ENCODE peak calls at places on chromosomes 1 and 21, in six cellular contexts. N is HCT116, Y is GM23248, A is MM.1S, B is PC-3, K is SK-N-SH. X is an unnamed sample.

GRCh38 chr1:37473431-37474050 is 839 bp upstream of the ZC3H12A start:
- DNase-seq in B (peak), K (peak), Y (peak), A (no peak), N (no peak), X (no peak)

GRCh38 chr1:55682198-55682597 is 467.0 kb upstream of the USP24 start:
- DNase-seq in B (no peak), Y (no peak), A (no peak), K (no peak), N (no peak), X (no peak)

GRCh38 chr1:210726621-210727020 is 397.9 kb downstream of the HHAT start:
- DNase-seq in B (peak), A (peak), K (no peak), Y (peak), N (no peak), X (peak)

GRCh38 chr21:42220138-42220701 is 1.3 kb downstream of the ABCG1 start:
- DNase-seq in A (peak), N (no peak), Y (peak), K (peak), B (peak), X (peak)

GRCh38 chr1:19395678-19396192 is 83.6 kb downstream of the SLC66A1 start:
- DNase-seq in A (no peak), B (peak), N (no peak), Y (peak), K (peak), X (peak)

GRCh38 chr1:22437573-22437972 is 14.1 kb upstream of the ZBTB40 start:
- DNase-seq in A (no peak), N (no peak), B (no peak), Y (no peak), K (no peak), X (no peak)

GRCh38 chr1:207315435-207315834 is 6.0 kb upstream of the CD55 start:
- DNase-seq in B (no peak), K (no peak), Y (no peak), N (no peak), A (no peak), X (no peak)

GRCh38 chr1:180949616-180950000 is 36.9 kb downstream of the KIAA1614 start:
- DNase-seq in A (no peak), Y (no peak), K (peak), B (no peak), N (no peak), X (no peak)

GRCh38 chr21:15343066-15343465 is 278.3 kb upstream of the NRIP1 start:
- DNase-seq in N (no peak), K (no peak), Y (no peak), A (no peak), B (no peak), X (no peak)

GRCh38 chr21:17911628-17912027 is 92.5 kb upstream of the C21orf91 start:
- DNase-seq in A (no peak), B (peak), N (no peak), K (no peak), Y (peak), X (no peak)

GRCh38 chr21:41762236-41762635 is 4.6 kb downstream of the RIPK4 start:
- DNase-seq in N (no peak), Y (no peak), B (peak), A (no peak), K (no peak), X (peak)

GRCh38 chr1:116987256-116987555 is 14.4 kb upstream of the CD101 start:
- DNase-seq in N (no peak), B (no peak), Y (no peak), A (no peak), K (no peak), X (no peak)

GRCh38 chr1:246063013-246063616 is 444.0 kb downstream of the SMYD3 start:
- DNase-seq in K (no peak), B (no peak), Y (no peak), N (no peak), A (no peak), X (no peak)

GRCh38 chr1:33256701-33257387 is 552 bp downstream of the ZNF362 start:
- DNase-seq in B (peak), A (peak), Y (peak), K (no peak), N (peak), X (peak)

GRCh38 chr1:99849413-99849743 is 783 bp upstream of the AGL start:
- DNase-seq in N (no peak), Y (peak), K (peak), A (no peak), B (no peak), X (no peak)

GRCh38 chr21:26840912-26841311 is 4.3 kb downstream of the ADAMTS1 start:
- DNase-seq in Y (peak), B (peak), N (no peak), A (no peak), K (peak), X (no peak)

GRCh38 chr1:94865369-94865768 is 45.2 kb downstream of the SLC44A3 start:
- DNase-seq in K (no peak), A (no peak), N (no peak), B (peak), Y (peak), X (no peak)

GRCh38 chr1:94862718-94863117 is 42.6 kb downstream of the SLC44A3 start:
- DNase-seq in N (peak), K (no peak), Y (no peak), A (no peak), B (peak), X (no peak)

GRCh38 chr1:94864821-94865220 is 44.7 kb downstream of the SLC44A3 start:
- DNase-seq in K (no peak), B (no peak), A (no peak), Y (peak), N (no peak), X (peak)

GRCh38 chr1:94863297-94863911 is 43.2 kb downstream of the SLC44A3 start:
- DNase-seq in N (peak), K (no peak), B (peak), A (no peak), Y (peak), X (no peak)

GRCh38 chr1:94863919-94864318 is 43.8 kb downstream of the SLC44A3 start:
- DNase-seq in B (peak), Y (peak), A (no peak), N (peak), K (no peak), X (no peak)
- TF ChIP-seq EZH2phosphoT487 in B (no peak), Y (no peak), A (no peak), N (no peak), K (no peak), X (no peak)

DNA sequence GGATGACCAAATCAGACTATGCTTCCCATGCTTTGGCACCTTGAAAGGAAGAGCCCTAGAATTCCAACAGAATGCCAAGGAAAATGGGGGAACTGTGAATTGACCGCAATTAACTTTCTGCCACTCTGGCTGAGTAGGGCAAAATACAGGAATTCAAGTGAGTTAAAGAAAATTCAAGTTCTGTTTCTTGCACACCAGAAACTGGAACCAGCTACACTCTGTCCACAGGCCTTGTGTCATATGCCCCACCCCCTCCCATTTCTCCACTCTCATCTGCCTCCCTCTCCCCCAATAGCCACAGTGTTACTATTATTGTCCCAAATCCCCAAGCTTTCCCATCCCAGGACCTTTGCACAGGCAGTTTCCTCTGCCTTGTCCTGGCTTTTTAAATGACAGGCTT is 4.2 kb upstream of the STK40 start:
- DNase-seq in N (no peak), A (no peak), Y (no peak), B (no peak), K (no peak), X (no peak)
- H3K9ac ChIP-seq in N (no peak), A (no peak), Y (no peak), B (no peak), K (no peak), X (no peak)

GRCh38 chr1:90854559-90854958 is 137.5 kb upstream of the BARHL2 start:
- DNase-seq in N (no peak), K (no peak), Y (no peak), A (no peak), B (no peak), X (no peak)

GRCh38 chr1:90850181-90850924 is 133.3 kb upstream of the BARHL2 start:
- DNase-seq in Y (peak), N (no peak), A (no peak), B (no peak), K (peak), X (peak)

GRCh38 chr1:90851711-90852050 is 134.6 kb upstream of the BARHL2 start:
- DNase-seq in B (no peak), N (no peak), A (no peak), Y (no peak), K (no peak), X (no peak)

GRCh38 chr1:90856608-90857007 is 139.5 kb upstream of the BARHL2 start:
- DNase-seq in K (no peak), B (no peak), N (no peak), A (no peak), Y (no peak), X (no peak)

DNA sequence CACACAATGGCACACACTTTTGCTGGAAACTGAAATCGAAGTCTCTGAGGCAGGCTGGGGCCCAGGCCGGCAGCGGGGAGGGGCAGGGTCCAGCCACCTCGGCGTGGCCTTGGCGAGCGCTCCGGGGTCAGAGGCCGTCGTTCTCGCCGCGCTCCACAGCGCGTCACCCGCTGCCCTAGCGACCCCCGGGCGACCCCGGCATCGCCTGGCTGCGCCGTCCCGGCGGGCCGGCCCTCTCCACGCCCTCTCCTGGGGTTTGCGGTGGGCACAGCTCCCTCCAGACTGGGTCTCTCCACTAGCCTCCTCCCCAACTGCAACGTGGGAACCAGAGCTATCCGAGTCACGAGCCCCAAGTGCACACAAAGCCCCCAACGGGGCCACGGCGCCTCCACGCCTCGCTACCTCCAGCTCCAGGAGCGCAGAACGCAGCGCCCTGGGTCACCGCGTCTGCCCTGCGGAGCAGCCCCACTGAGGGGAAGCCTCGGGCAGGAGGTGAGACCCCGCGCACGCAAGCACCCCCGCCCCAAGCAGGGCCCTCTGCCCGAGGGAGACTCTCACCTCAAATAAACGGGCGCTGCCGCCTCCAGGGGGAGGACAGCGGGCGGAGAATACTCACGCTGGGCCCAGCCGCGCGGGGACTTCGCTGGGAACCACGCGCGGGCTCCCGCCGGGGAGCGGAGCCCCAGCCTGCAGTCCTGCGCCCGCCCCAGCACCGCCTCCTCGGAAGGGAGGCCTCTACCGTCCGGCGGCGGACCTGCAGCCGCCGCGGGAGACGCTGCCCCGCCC is 134.0 kb upstream of the BARHL2 start:
- DNase-seq in Y (peak), A (peak), K (peak), N (peak), B (peak), X (peak)
- H3K4me3 ChIP-seq in Y (peak), A (peak), K (peak), N (peak), B (peak), X (peak)

GRCh38 chr21:38439957-38440356 is 58.3 kb downstream of the ERG start:
- DNase-seq in B (no peak), N (no peak), A (no peak), Y (no peak), K (no peak), X (no peak)
- TF ChIP-seq EZH2phosphoT487 in B (no peak), N (no peak), A (no peak), Y (no peak), K (no peak), X (no peak)

GRCh38 chr1:202966006-202966904 is 802 bp downstream of the CYB5R1 start:
- DNase-seq in N (no peak), K (no peak), B (no peak), A (no peak), Y (peak), X (no peak)

GRCh38 chr1:202965441-202965821 is 1.6 kb downstream of the CYB5R1 start:
- DNase-seq in K (no peak), N (no peak), B (no peak), Y (no peak), A (no peak), X (no peak)

GRCh38 chr1:202968895-202969295 is 1.8 kb upstream of the CYB5R1 start:
- DNase-seq in N (peak), K (peak), Y (peak), B (peak), A (peak), X (peak)

GRCh38 chr1:202968351-202968750 is 1.3 kb upstream of the CYB5R1 start:
- DNase-seq in N (no peak), K (no peak), B (no peak), A (no peak), Y (no peak), X (no peak)

DNA sequence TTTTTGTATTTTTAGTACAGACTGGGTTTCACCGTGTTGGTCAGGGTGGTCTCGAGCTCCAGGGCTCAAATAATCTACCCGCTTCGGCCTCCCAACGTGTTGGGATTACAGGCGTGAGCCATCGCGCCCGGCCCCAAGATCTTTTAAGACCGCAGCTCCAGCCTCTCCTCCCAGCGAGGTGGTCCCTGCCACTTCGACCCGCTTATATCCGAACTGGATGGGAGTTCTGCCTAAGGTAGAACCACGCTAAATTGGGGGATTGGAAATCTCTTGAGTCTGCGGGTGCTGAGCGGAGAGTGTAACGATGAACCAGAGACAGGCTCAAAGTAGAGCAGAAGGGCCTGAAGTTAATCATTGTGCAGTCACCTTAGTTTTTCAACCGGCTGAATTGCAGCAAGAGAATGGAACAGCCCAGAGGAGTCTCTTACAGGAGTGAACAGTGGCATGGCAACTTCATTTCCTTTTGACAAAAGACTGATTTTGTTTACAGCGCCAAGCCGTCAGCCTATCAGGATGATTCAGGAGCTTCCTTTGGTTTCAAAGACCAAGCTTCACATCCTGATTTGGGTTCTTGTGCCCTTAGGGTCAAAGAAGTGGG is 726 bp upstream of the CYB5R1 start:
- DNase-seq in N (no peak), A (peak), Y (peak), K (peak), B (no peak), X (peak)
- H3K9ac ChIP-seq in N (no peak), A (peak), Y (peak), K (peak), B (peak), X (no peak)

GRCh38 chr1:153746174-153746573 is 18.3 kb downstream of the INTS3 start:
- DNase-seq in K (no peak), B (no peak), Y (no peak), A (no peak), N (no peak), X (no peak)
- H3K4me3 ChIP-seq in K (no peak), B (no peak), Y (no peak), A (no peak), N (no peak), X (no peak)

GRCh38 chr1:85137660-85138059 is 63.2 kb downstream of the SYDE2 start:
- DNase-seq in Y (peak), K (no peak), B (no peak), N (no peak), A (no peak), X (no peak)
- TF ChIP-seq EZH2phosphoT487 in Y (no peak), K (no peak), B (no peak), N (no peak), A (no peak), X (no peak)

GRCh38 chr1:43270421-43271095 is 775 bp downstream of the TMEM125 start:
- DNase-seq in A (no peak), N (peak), K (peak), B (peak), Y (peak), X (peak)
- H3K9ac ChIP-seq in A (no peak), N (peak), K (no peak), B (no peak), Y (no peak), X (no peak)